ENCODE peak calls at places on chromosomes 4 and X, in eight cellular contexts. S, T, Z, R, F, X, V and Q are unnamed samples.

GRCh38 chr4:112113786-112114185 is 31.5 kb upstream of the FAM241A start:
- DNase-seq in S (no peak), T (no peak), Z (no peak), R (no peak), F (no peak), X (no peak), V (no peak), Q (no peak)

GRCh38 chrX:55742649-55743048 is 25.1 kb downstream of the RRAGB start:
- DNase-seq in S (no peak), T (no peak), Z (no peak), R (no peak), F (no peak), X (no peak), V (no peak), Q (no peak)

GRCh38 chr4:101961144-101961543 is 170.6 kb downstream of the BANK1 start:
- DNase-seq in S (no peak), T (no peak), Z (peak), R (no peak), F (no peak), X (no peak), V (no peak), Q (no peak)

GRCh38 chrX:6226053-6226645 is 2.5 kb downstream of the NLGN4X start:
- DNase-seq in S (no peak), T (no peak), Z (no peak), R (peak), F (peak), X (no peak), V (no peak), Q (no peak)

GRCh38 chr4:147855670-147856069 is 123.8 kb downstream of the ARHGAP10 start:
- DNase-seq in S (no peak), T (no peak), Z (no peak), R (no peak), F (no peak), X (no peak), V (no peak), Q (no peak)

GRCh38 chr4:185361872-185362271 is 33.9 kb downstream of the LRP2BP start:
- DNase-seq in S (no peak), T (no peak), Z (no peak), R (no peak), F (no peak), X (no peak), V (no peak), Q (no peak)

GRCh38 chr4:3331511-3332394 is 38.9 kb downstream of the RGS12 start:
- DNase-seq in S (no peak), T (no peak), Z (no peak), R (no peak), F (no peak), X (no peak), V (no peak), Q (no peak)

GRCh38 chrX:37753384-37753783 is 26.5 kb upstream of the CYBB start:
- DNase-seq in S (no peak), T (no peak), Z (no peak), R (no peak), F (no peak), X (no peak), V (no peak), Q (no peak)

GRCh38 chrX:20595928-20596550 is 329.3 kb upstream of the RPS6KA3 start:
- DNase-seq in S (no peak), T (no peak), Z (peak), R (peak), F (no peak), X (no peak), V (no peak), Q (no peak)

GRCh38 chr4:4387531-4388311 is 819 bp downstream of the NSG1 start:
- DNase-seq in S (no peak), T (no peak), Z (no peak), R (no peak), F (no peak), X (no peak), V (no peak), Q (no peak)

GRCh38 chr4:182245041-182245440 is 1.8 kb downstream of the TENM3 start:
- DNase-seq in S (no peak), T (no peak), Z (no peak), R (no peak), F (no peak), X (no peak), V (no peak), Q (no peak)

GRCh38 chrX:1442016-1442665 is 10.6 kb downstream of the ASMTL start:
- DNase-seq in S (no peak), T (peak), Z (no peak), R (peak), F (no peak), X (no peak), V (no peak), Q (no peak)

GRCh38 chrX:24498181-24498580 is 33.1 kb downstream of the PDK3 start:
- DNase-seq in S (no peak), T (no peak), Z (peak), R (no peak), F (no peak), X (no peak), V (peak), Q (no peak)
- TF ChIP-seq CTCF in S (no peak), T (peak), Z (no peak), R (peak), F (peak), X (no peak), V (no peak), Q (no peak)

GRCh38 chr4:93199492-93199891 is 629.1 kb upstream of the ATOH1 start:
- DNase-seq in S (peak), T (no peak), Z (peak), R (peak), F (peak), X (no peak), V (no peak), Q (no peak)
- TF ChIP-seq CTCF in S (peak), T (no peak), Z (peak), R (peak), F (peak), X (no peak), V (peak), Q (no peak)

GRCh38 chr4:116358633-116359222 is 726.6 kb downstream of the TRAM1L1 start:
- DNase-seq in S (peak), T (no peak), Z (no peak), R (peak), F (peak), X (peak), V (no peak), Q (no peak)
- TF ChIP-seq CTCF in S (peak), T (peak), Z (no peak), R (peak), F (peak), X (no peak), V (peak), Q (no peak)

GRCh38 chr4:178275671-178276360 is 833.6 kb upstream of the AGA start:
- DNase-seq in S (no peak), T (no peak), Z (no peak), R (peak), F (no peak), X (no peak), V (no peak), Q (no peak)
- TF ChIP-seq CTCF in S (no peak), T (no peak), Z (no peak), R (peak), F (no peak), X (no peak), V (no peak), Q (no peak)

GRCh38 chr4:12414181-12414812 is 985.6 kb upstream of the HS3ST1 start:
- DNase-seq in S (no peak), T (no peak), Z (no peak), R (no peak), F (no peak), X (no peak), V (no peak), Q (no peak)

GRCh38 chr4:12409507-12410190 is 981.0 kb upstream of the HS3ST1 start:
- DNase-seq in S (no peak), T (no peak), Z (no peak), R (no peak), F (no peak), X (no peak), V (no peak), Q (no peak)

GRCh38 chr4:12411072-12411471 is 982.4 kb upstream of the HS3ST1 start:
- DNase-seq in S (no peak), T (no peak), Z (no peak), R (no peak), F (no peak), X (no peak), V (no peak), Q (no peak)
- TF ChIP-seq CTCF in S (no peak), T (no peak), Z (no peak), R (no peak), F (no peak), X (no peak), V (no peak), Q (no peak)